ENCODE peak calls at places on chromosomes 16 and 17, in eight cellular contexts. W is dermis microvascular lymphatic vessel endothelial cell, Y is epithelial cell of esophagus, V is glomerular endothelial cell, X is SHP77, C is left kidney, D is H54, I is H7. H is an unnamed sample.

GRCh38 chr16:60199154-60199553 is 1465.0 kb upstream of the GOT2 start:
- DNase-seq in W (no peak), I (no peak), Y (no peak), V (no peak), X (no peak), D (no peak), C (no peak), H (no peak)

GRCh38 chr17:17783121-17783824 is 53.5 kb downstream of the SREBF1 start:
- DNase-seq in Y (peak; percentile 61), V (no peak), W (no peak), D (no peak), X (peak; percentile 80), I (peak; percentile 92), C (peak; percentile 96), H (peak; percentile 79)

GRCh38 chr17:45432405-45433113 is at the start of gene ARHGAP27:
- DNase-seq in D (no peak), W (peak; percentile 39), X (no peak), Y (peak; percentile 49), I (peak; percentile 91), V (no peak), C (peak; percentile 58), H (peak; percentile 67)

GRCh38 chr16:24430937-24431760 is 108.2 kb upstream of the RBBP6 start:
- DNase-seq in W (no peak), D (peak; percentile 10), I (no peak), C (no peak), V (no peak), X (no peak), Y (no peak), H (no peak)

GRCh38 chr17:74972107-74972972 is at the start of gene HID1:
- DNase-seq in Y (peak; percentile 51), V (no peak), C (peak; percentile 87), X (peak; percentile 79), D (no peak), W (no peak), I (peak; percentile 98), H (peak; percentile 89)

GRCh38 chr16:30767767-30768465 is 5.8 kb downstream of the RNF40 start:
- DNase-seq in C (no peak), I (no peak), Y (no peak), D (no peak), V (no peak), X (no peak), W (no peak), H (no peak)

GRCh38 chr17:27530791-27531391 is 74.6 kb downstream of the KSR1 start:
- DNase-seq in I (no peak), V (no peak), C (no peak), Y (no peak), X (peak; percentile 13), D (no peak), W (no peak), H (no peak)

GRCh38 chr17:39979865-39980401 is 674 bp upstream of the PSMD3 start:
- DNase-seq in C (peak; percentile 77), D (no peak), Y (peak; percentile 35), X (no peak), V (peak; percentile 22), W (no peak), I (peak; percentile 76), H (peak; percentile 31)

GRCh38 chr16:17414421-17414820 is 56.3 kb downstream of the XYLT1 start:
- DNase-seq in C (no peak), D (no peak), V (no peak), I (no peak), W (no peak), X (no peak), Y (no peak), H (no peak)

GRCh38 chr17:44502598-44503079 is 567 bp downstream of the GPATCH8 start:
- DNase-seq in I (no peak), C (no peak), W (no peak), D (no peak), V (no peak), X (no peak), Y (peak; percentile 57), H (no peak)

GRCh38 chr17:155576-155975 is 18.2 kb downstream of the SCGB1C2 start:
- DNase-seq in D (no peak), Y (no peak), W (no peak), I (no peak), C (no peak), X (no peak), V (no peak), H (no peak)

GRCh38 chr17:78921437-78921971 is 3.7 kb downstream of the TIMP2 start:
- DNase-seq in Y (no peak), D (no peak), X (no peak), V (no peak), C (no peak), W (no peak), I (no peak), H (no peak)

GRCh38 chr16:66486773-66487579 is 59.9 kb downstream of the BEAN1 start:
- DNase-seq in X (peak; percentile 29), I (no peak), Y (peak; percentile 71), V (no peak), W (peak; percentile 69), C (no peak), D (peak; percentile 50), H (no peak)

GRCh38 chr16:29645699-29646187 is 17.3 kb upstream of the SPN start:
- DNase-seq in D (no peak), X (no peak), Y (peak; percentile 9), C (peak; percentile 32), I (peak; percentile 66), V (no peak), W (no peak), H (no peak)

GRCh38 chr17:31392856-31393748 is 1.6 kb downstream of the RAB11FIP4 start:
- DNase-seq in C (no peak), D (no peak), I (peak; percentile 43), V (no peak), X (no peak), W (no peak), Y (peak; percentile 72), H (peak; percentile 8)

GRCh38 chr17:55238931-55239297 is 25.8 kb upstream of the HLF start:
- DNase-seq in X (no peak), I (peak; percentile 61), W (no peak), C (peak; percentile 73), V (no peak), Y (peak; percentile 14), D (no peak), H (peak; percentile 36)